ENCODE peak calls at places on chromosome 9, in nine cellular contexts. K is CD4-positive, CD25-positive, alpha-beta regulatory T cell; A is tibial artery; E is CD8-positive, alpha-beta memory T cell; Y is suprapubic skin; N is spleen; B is astrocyte; R is aorta; X is AG04450. F is an unnamed sample.

GRCh38 chr9:137774775-137775386 is 102.7 kb upstream of the CACNA1B start:
- DNase-seq in R (no peak), Y (no peak), K (no peak), B (no peak), X (no peak), A (no peak), N (peak), E (no peak), F (no peak)

GRCh38 chr9:88535932-88536324 is 950 bp downstream of the NXNL2 start:
- DNase-seq in X (no peak), A (peak), Y (no peak), R (peak), N (peak), E (no peak), K (no peak), B (peak), F (no peak)

GRCh38 chr9:86321373-86321772 is 32.8 kb downstream of the TUT7 start:
- DNase-seq in K (no peak), X (peak), Y (no peak), N (no peak), A (no peak), E (no peak), R (peak), B (peak), F (no peak)

GRCh38 chr9:119818726-119819435 is 449.6 kb upstream of the BRINP1 start:
- DNase-seq in A (no peak), K (no peak), Y (no peak), X (no peak), N (no peak), R (no peak), B (no peak), E (no peak), F (no peak)

GRCh38 chr9:35342221-35342620 is 147.7 kb upstream of the RUSC2 start:
- DNase-seq in Y (no peak), K (no peak), B (no peak), E (no peak), X (no peak), N (no peak), A (no peak), R (no peak), F (no peak)

GRCh38 chr9:21656776-21657637 is 145.4 kb upstream of the MTAP start:
- DNase-seq in R (no peak), E (no peak), X (peak), A (no peak), B (peak), N (no peak), Y (no peak), K (no peak), F (no peak)

GRCh38 chr9:35960029-35960655 is 2.2 kb upstream of the OR2S2 start:
- DNase-seq in K (no peak), Y (no peak), N (no peak), X (peak), A (no peak), E (no peak), R (no peak), B (peak), F (no peak)

GRCh38 chr9:8599937-8600336 is 800.4 kb upstream of the DMAC1 start:
- DNase-seq in A (no peak), X (no peak), K (no peak), Y (no peak), B (no peak), N (no peak), E (no peak), R (no peak), F (no peak)

GRCh38 chr9:111163738-111164399 is 125.6 kb upstream of the LPAR1 start:
- DNase-seq in Y (no peak), B (no peak), E (no peak), A (no peak), N (no peak), K (no peak), X (no peak), R (no peak), F (no peak)

GRCh38 chr9:89592963-89593775 is 11.6 kb upstream of the GADD45G start:
- DNase-seq in K (no peak), N (no peak), E (no peak), A (no peak), R (no peak), X (no peak), B (peak), Y (no peak), F (peak)

GRCh38 chr9:137083418-137084004 is 3.3 kb upstream of the MAN1B1 start:
- DNase-seq in Y (peak), N (no peak), A (peak), R (peak), B (peak), E (no peak), K (no peak), X (peak), F (peak)

GRCh38 chr9:61670616-61671015 is 480.8 kb downstream of the SPATA31A7 start:
- DNase-seq in N (peak), B (no peak), A (no peak), R (no peak), E (no peak), X (no peak), Y (no peak), K (no peak), F (no peak)

GRCh38 chr9:6024035-6024554 is 8.7 kb upstream of the RANBP6 start:
- DNase-seq in Y (no peak), R (no peak), X (no peak), B (no peak), E (peak), N (no peak), K (peak), A (no peak), F (no peak)

GRCh38 chr9:134887686-134888602 is 7.3 kb downstream of the FCN2 start:
- DNase-seq in N (no peak), K (no peak), R (no peak), E (no peak), B (no peak), Y (no peak), A (peak), X (no peak), F (no peak)

GRCh38 chr9:118961857-118962256 is 407.4 kb downstream of the BRINP1 start:
- DNase-seq in A (no peak), E (no peak), N (no peak), B (peak), X (no peak), R (no peak), Y (no peak), K (no peak), F (peak)

GRCh38 chr9:125650271-125650737 is 56.7 kb downstream of the MAPKAP1 start:
- DNase-seq in X (no peak), A (no peak), Y (no peak), B (peak), N (no peak), R (no peak), K (no peak), E (no peak), F (peak)

GRCh38 chr9:127949827-127950512 is 12.3 kb upstream of the DPM2 start:
- DNase-seq in X (no peak), E (no peak), Y (no peak), K (no peak), N (no peak), R (no peak), A (no peak), B (no peak), F (no peak)

GRCh38 chr9:89436963-89437625 is 60.8 kb downstream of the SEMA4D start:
- DNase-seq in B (no peak), A (no peak), X (no peak), E (peak), R (no peak), Y (no peak), K (peak), N (peak), F (peak)

GRCh38 chr9:24504521-24504920 is 41.2 kb downstream of the IZUMO3 start:
- DNase-seq in N (no peak), B (no peak), K (no peak), Y (no peak), A (no peak), R (no peak), X (no peak), E (no peak), F (no peak)

GRCh38 chr9:134775552-134775951 is 105.1 kb upstream of the FCN2 start:
- DNase-seq in Y (no peak), E (no peak), K (no peak), X (peak), N (no peak), B (peak), A (no peak), R (no peak), F (no peak)

GRCh38 chr9:23444658-23445057 is 381.4 kb downstream of the ELAVL2 start:
- DNase-seq in B (no peak), K (no peak), A (no peak), E (no peak), N (no peak), R (no peak), Y (no peak), X (no peak), F (no peak)

GRCh38 chr9:35835216-35835604 is 6.2 kb downstream of the TMEM8B start:
- DNase-seq in A (no peak), K (peak), R (no peak), E (no peak), N (no peak), X (no peak), Y (no peak), B (no peak), F (no peak)

GRCh38 chr9:6715755-6716643 is 41.8 kb upstream of the KDM4C start:
- DNase-seq in B (peak), A (peak), N (peak), K (peak), Y (peak), X (no peak), E (peak), R (peak), F (no peak)

GRCh38 chr9:92385953-92386352 is 18.4 kb downstream of the OGN start:
- DNase-seq in E (no peak), R (no peak), Y (no peak), B (peak), K (no peak), X (no peak), N (no peak), A (no peak), F (peak)

GRCh38 chr9:133119039-133119438 is 2.0 kb downstream of the RALGDS start:
- DNase-seq in X (no peak), A (no peak), R (no peak), N (no peak), Y (no peak), K (no peak), E (no peak), B (no peak), F (no peak)

GRCh38 chr9:69174645-69175487 is 789 bp downstream of the TJP2 start:
- DNase-seq in Y (no peak), B (peak), K (no peak), E (no peak), N (no peak), A (peak), R (peak), X (peak), F (peak)

GRCh38 chr9:105204416-105204815 is 40.0 kb upstream of the SLC44A1 start:
- DNase-seq in Y (no peak), R (no peak), A (no peak), X (no peak), N (no peak), B (peak), K (no peak), E (no peak), F (no peak)

GRCh38 chr9:105206821-105207699 is 37.4 kb upstream of the SLC44A1 start:
- DNase-seq in R (no peak), N (no peak), E (no peak), B (no peak), K (no peak), A (no peak), X (no peak), Y (no peak), F (no peak)

GRCh38 chr9:105205787-105206511 is 38.5 kb upstream of the SLC44A1 start:
- DNase-seq in K (no peak), R (peak), X (peak), B (peak), N (no peak), Y (peak), E (no peak), A (peak), F (peak)
- H3K27ac ChIP-seq in K (no peak), R (peak), X (peak), B (no peak), N (peak), Y (peak), E (no peak), A (peak), F (peak)

DNA sequence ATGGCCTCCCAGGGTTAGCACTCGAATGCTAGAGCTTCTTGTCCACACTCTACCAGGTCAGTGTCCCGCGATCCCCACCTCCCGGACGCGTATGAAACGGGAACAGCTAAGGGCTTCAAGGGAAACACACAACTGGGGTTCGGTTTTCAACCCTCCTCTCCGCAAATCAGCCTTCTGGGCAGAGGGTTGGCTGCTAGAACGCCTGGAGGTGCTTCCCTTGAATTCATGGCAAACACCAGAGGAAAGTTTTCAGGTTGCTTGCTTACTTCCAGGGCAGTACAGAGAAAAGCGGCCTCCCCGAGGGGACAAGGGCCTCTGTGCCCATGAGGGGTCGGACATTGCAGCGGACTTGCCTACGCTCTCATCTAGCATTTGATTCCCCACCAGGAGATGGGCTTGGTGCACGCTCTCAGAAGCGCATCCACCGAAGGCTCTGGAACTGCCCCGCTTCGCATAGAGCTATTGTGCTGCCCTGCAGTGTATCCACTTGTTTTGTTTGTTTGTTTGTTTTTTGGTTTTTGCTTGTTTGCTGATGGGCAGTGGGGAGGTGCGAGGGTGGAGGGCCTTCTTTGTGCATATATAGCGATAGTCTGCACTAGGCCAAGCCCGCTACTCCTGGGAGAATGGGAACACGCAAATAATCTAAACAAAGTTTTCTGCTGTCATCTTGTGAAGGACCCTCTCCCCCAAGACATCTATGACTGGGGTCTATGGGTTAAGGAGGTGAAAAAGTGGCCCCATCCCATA is 1.3 kb upstream of the DMRT3 start:
- DNase-seq in B (no peak), Y (no peak), A (no peak), E (no peak), K (no peak), N (no peak), R (no peak), X (no peak), F (no peak)
- H3K27ac ChIP-seq in B (no peak), Y (no peak), A (no peak), E (no peak), K (no peak), N (no peak), R (no peak), X (no peak), F (no peak)

GRCh38 chr9:27407966-27408365 is 111.0 kb upstream of the EQTN start:
- DNase-seq in N (no peak), Y (no peak), A (no peak), B (peak), X (no peak), E (no peak), R (no peak), K (no peak), F (peak)

GRCh38 chr9:27407491-27407890 is 110.5 kb upstream of the EQTN start:
- DNase-seq in B (no peak), N (no peak), K (no peak), A (no peak), E (no peak), R (no peak), X (no peak), Y (no peak), F (no peak)

GRCh38 chr9:27412081-27412480 is 112.0 kb upstream of the IFNK start:
- DNase-seq in N (no peak), X (no peak), A (no peak), B (no peak), E (no peak), K (no peak), R (no peak), Y (no peak), F (no peak)

GRCh38 chr9:27412963-27413362 is 111.1 kb upstream of the IFNK start:
- DNase-seq in Y (no peak), K (no peak), X (no peak), E (no peak), R (peak), B (no peak), A (no peak), N (no peak), F (no peak)

DNA sequence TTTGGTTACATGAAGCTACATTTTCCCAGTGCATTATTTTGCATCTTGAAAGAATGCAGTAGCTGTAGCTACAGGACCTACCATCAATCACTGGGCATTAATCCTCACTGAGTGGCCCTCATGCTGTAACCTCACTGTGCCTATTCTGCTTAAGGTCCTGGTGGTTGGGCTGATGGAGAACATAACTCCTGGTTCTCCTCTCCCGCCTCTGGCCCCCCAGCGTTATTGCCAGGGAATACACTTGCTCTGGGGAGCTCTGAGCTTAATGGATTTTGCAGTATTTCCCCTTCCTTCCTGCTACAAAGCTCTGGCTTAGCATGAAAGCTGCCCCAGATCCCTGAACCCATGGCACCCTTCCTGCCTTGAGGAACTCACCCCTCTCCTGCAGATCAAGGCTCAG is 111.6 kb upstream of the EQTN start:
- DNase-seq in X (no peak), K (no peak), A (no peak), N (no peak), B (no peak), R (no peak), Y (no peak), E (no peak), F (no peak)
- H3K27ac ChIP-seq in X (no peak), K (no peak), A (no peak), N (peak), B (no peak), R (no peak), Y (no peak), E (no peak), F (no peak)

GRCh38 chr9:38651400-38652042 is 31.1 kb upstream of the ANKRD18A start:
- DNase-seq in E (no peak), B (no peak), R (no peak), K (no peak), X (no peak), A (no peak), N (no peak), Y (no peak), F (no peak)
- H3K27ac ChIP-seq in E (no peak), B (no peak), R (no peak), K (no peak), X (no peak), A (no peak), N (no peak), Y (no peak), F (no peak)

DNA sequence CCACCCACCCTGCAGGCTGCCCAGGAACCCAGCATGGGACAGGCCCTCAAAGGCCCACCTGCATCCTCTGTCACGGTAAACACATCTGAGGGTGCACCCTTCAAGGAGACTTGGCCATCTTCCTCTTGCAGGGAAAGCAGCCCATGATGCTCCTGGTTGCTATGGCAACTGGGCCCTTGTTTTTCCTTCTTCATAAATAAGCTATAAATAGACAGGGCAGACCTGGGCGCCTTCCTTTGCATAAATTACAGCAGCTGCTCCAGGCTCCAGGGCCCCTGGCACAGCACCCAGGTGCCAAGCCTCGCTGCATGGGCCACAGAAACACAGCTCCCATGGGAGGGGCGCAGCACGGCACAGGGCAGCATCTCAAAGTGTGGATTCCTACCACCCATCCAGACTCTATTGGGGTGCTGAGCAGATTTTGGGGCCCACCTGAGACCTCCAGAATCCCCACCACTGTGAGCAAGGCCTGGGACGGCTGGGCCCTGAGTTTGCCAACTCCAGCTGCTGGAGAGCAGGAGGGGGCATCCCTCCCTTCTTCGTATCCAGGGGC is 5.8 kb upstream of the PSMB7 start:
- DNase-seq in B (no peak), E (no peak), K (no peak), N (no peak), X (no peak), A (no peak), R (no peak), Y (no peak), F (no peak)
- H3K27ac ChIP-seq in B (no peak), E (no peak), K (no peak), N (no peak), X (no peak), A (no peak), R (no peak), Y (no peak), F (no peak)

DNA sequence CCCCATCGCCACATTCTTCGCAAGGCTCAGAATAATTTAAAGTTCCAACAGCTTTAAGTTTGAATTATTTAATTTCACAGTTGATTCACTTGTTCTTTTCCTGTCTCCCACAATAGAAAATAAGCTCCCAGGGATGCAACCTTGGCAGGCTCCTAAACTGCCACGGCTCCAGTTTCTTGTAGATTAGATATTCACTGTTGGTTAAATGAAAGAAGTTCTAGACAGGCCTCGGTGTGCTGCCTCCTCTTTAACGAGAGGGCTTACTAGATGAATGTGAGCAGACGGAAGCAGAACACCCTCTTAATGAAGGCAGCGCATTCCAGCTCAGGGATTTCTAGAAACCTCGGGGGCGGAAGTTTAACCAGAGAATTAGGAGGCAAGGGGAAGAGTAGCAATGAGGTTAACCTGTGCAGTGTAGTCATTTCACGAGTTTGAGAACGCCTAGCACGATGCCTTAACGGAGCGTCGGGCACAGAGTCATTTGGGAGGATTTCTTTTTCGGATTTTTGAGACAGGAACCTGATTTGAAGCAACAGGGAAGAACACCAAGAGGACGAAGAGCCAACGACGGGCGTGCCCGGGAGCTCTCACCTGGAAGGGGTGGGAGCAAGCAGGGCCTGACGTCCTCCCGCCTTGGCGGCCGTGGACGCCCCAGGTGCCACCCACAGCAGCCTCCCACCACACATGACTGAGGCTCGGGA is 637 bp upstream of the SMC5 start:
- DNase-seq in N (peak), B (peak), K (peak), R (no peak), Y (no peak), A (no peak), E (no peak), X (peak), F (peak)
- H3K27ac ChIP-seq in N (peak), B (peak), K (peak), R (peak), Y (peak), A (peak), E (peak), X (peak), F (peak)

GRCh38 chr9:98866435-98867108 is 59.1 kb downstream of the GALNT12 start:
- DNase-seq in B (no peak), R (no peak), K (no peak), Y (no peak), N (no peak), A (no peak), E (no peak), X (no peak), F (no peak)
- H3K27ac ChIP-seq in B (no peak), R (no peak), K (no peak), Y (peak), N (peak), A (peak), E (no peak), X (no peak), F (no peak)

DNA sequence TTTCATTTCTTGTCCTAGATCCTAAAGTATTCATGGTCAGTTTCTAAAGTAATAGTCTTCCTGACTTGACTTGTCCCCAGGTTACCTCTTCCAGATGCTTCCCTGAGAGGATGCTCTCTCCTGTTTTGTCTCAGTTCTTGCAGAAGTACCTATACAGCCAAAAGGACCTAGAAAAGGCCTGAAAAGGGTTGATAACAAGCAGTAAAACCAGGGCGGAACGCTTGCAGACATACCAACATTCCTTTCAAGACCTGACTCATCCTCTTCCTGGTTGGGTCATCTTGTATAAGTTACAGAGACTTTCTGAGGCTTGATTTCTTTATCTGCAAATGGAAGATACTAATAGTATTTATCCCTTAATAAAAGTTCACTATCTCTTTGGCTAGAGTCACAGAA is 77.2 kb upstream of the ZFAND5 start:
- DNase-seq in A (no peak), K (peak), X (peak), N (no peak), R (no peak), E (no peak), B (peak), Y (no peak), F (peak)
- H3K27ac ChIP-seq in A (no peak), K (no peak), X (peak), N (peak), R (no peak), E (no peak), B (peak), Y (peak), F (peak)

F was measured in RWPE1.